ENCODE peak calls at places on chromosomes 3 and 15, in eight cellular contexts. M, U, E, Q, K, W, B and R are unnamed samples.

GRCh38 chr3:177039875-177040274 is 157.4 kb downstream of the TBL1XR1 start:
- DNase-seq in M (no peak), K (no peak), U (no peak), Q (no peak), W (peak; percentile 57), B (no peak), E (no peak), R (no peak)

GRCh38 chr3:137191133-137191923 is 233.5 kb downstream of the IL20RB start:
- DNase-seq in Q (no peak), E (no peak), K (no peak), U (no peak), M (no peak), B (no peak), W (no peak), R (no peak)

GRCh38 chr3:122366379-122366749 is 16.7 kb downstream of the MIX23 start:
- DNase-seq in Q (no peak), E (no peak), B (no peak), W (no peak), U (no peak), K (no peak), M (no peak), R (no peak)

GRCh38 chr15:89492111-89492641 is 4.2 kb downstream of the RHCG start:
- DNase-seq in M (no peak), Q (peak; percentile 73), K (no peak), E (peak; percentile 73), U (no peak), B (peak; percentile 65), W (no peak), R (no peak)

GRCh38 chr3:179418610-179419009 is 32.7 kb downstream of the GNB4 start:
- DNase-seq in U (no peak), E (no peak), K (no peak), W (no peak), M (no peak), B (no peak), Q (no peak), R (no peak)

GRCh38 chr3:97579365-97579764 is 185.2 kb upstream of the ARL6 start:
- DNase-seq in Q (no peak), W (no peak), U (no peak), E (no peak), M (no peak), B (no peak), K (no peak), R (no peak)

GRCh38 chr3:31105438-31106077 is 211.1 kb upstream of the GADL1 start:
- DNase-seq in M (no peak), B (no peak), E (no peak), W (no peak), K (no peak), U (no peak), Q (no peak), R (no peak)

GRCh38 chr15:52642386-52643361 is 36.5 kb downstream of the ATOSA start:
- DNase-seq in Q (no peak), W (peak; percentile 29), B (no peak), K (no peak), U (no peak), E (no peak), M (no peak), R (no peak)

GRCh38 chr3:193828477-193828876 is 235.5 kb downstream of the OPA1 start:
- DNase-seq in K (no peak), W (no peak), U (no peak), M (no peak), E (no peak), B (no peak), Q (no peak), R (no peak)

GRCh38 chr15:38588672-38589071 is 24.1 kb upstream of the RASGRP1 start:
- DNase-seq in Q (no peak), W (no peak), U (no peak), B (no peak), E (no peak), K (no peak), M (no peak), R (no peak)

GRCh38 chr3:45123030-45123429 is 23.1 kb downstream of the CDCP1 start:
- DNase-seq in W (no peak), K (no peak), U (no peak), E (no peak), B (no peak), M (no peak), Q (no peak), R (peak; percentile 32)

GRCh38 chr15:31214864-31215489 is 111.7 kb upstream of the KLF13 start:
- DNase-seq in E (no peak), Q (no peak), B (no peak), U (peak; percentile 86), M (peak; percentile 77), W (no peak), K (peak; percentile 50), R (no peak)

GRCh38 chr3:196640501-196640968 is 1.0 kb downstream of the NRROS start:
- DNase-seq in B (no peak), U (no peak), Q (no peak), K (no peak), E (no peak), W (peak; percentile 18), M (no peak), R (no peak)

GRCh38 chr15:39360417-39360816 is 220.5 kb upstream of the THBS1 start:
- DNase-seq in Q (no peak), W (no peak), U (no peak), M (no peak), B (no peak), E (no peak), K (no peak), R (no peak)

DNA sequence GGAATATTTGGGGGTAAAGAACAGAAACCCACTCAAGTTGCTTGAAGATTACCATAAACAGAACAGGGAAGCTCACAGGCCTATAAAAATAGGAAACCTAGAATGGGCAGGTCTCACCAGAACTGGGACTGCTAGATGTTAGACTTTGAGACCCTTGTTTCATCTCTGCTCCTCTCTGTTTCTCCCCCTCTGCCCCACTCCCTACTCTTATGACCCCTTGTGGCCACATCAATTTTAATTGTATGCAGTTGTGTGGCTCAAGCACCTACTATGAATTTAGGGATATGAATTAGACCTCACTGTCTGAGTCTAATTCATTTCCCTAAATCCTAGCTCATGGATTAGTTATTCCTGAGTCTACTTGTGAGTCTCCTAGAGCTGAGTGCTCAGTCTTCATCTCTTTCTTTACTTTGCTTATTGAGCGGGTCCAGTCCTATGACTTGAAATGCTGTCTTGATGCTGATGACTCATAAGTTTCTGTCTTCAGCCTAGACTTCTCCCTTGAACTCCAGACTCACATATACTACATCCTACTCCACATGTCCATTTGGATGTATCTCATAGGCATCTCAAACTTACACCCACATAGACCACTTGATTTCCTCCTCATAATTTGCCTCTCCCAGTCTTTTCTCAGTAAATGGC is 78.7 kb downstream of the ITPR1 start:
- DNase-seq in W (no peak), K (no peak), B (no peak), E (no peak), M (no peak), Q (peak; percentile 32), U (no peak), R (no peak)
- TF ChIP-seq CTCF in W (no peak), K (no peak), B (no peak), E (peak; percentile 31), M (no peak), Q (peak; percentile 51), U (no peak), R (no peak)

GRCh38 chr15:66743204-66743603 is 41.2 kb downstream of the SMAD6 start:
- DNase-seq in K (no peak), W (no peak), U (peak; percentile 10), E (no peak), M (no peak), B (no peak), Q (no peak), R (no peak)

GRCh38 chr15:66745530-66746230 is 43.6 kb downstream of the SMAD6 start:
- DNase-seq in M (no peak), Q (no peak), B (no peak), W (no peak), E (no peak), U (peak; percentile 21), K (no peak), R (no peak)

GRCh38 chr15:66743703-66744536 is 41.9 kb downstream of the SMAD6 start:
- DNase-seq in W (no peak), B (no peak), U (peak; percentile 31), M (no peak), K (no peak), E (no peak), Q (no peak), R (no peak)

GRCh38 chr15:66746231-66746605 is 44.2 kb downstream of the SMAD6 start:
- DNase-seq in B (no peak), W (no peak), M (no peak), K (no peak), E (no peak), U (peak; percentile 24), Q (no peak), R (no peak)

GRCh38 chr15:66744610-66745279 is 42.7 kb downstream of the SMAD6 start:
- DNase-seq in M (no peak), Q (no peak), U (peak; percentile 25), E (no peak), W (no peak), B (no peak), K (no peak), R (no peak)
- TF ChIP-seq CTCF in M (no peak), Q (no peak), U (no peak), E (no peak), W (no peak), B (no peak), K (no peak), R (no peak)

DNA sequence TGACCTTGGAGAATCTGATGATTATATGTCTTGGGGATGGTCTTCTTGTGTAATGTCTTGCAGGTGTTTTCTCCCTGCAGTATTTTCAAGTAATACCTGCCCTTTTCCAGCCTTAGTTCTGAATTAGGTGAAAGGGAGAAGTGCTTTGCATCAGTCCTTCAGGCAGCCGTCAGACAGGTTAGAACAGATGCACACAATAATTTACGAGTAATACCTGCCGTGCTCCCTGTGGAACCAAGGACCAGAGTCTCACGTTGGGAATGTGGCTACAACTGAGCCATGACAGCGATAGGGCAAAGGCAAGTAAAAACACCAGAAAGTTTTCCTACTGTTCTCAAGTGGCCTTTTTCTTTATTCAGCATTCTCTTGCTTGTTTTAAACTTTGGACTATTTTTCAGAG is 69.1 kb downstream of the CHCHD6 start:
- DNase-seq in Q (no peak), M (no peak), U (no peak), E (no peak), K (no peak), B (no peak), W (no peak), R (no peak)
- TF ChIP-seq CTCF in Q (no peak), M (no peak), U (no peak), E (no peak), K (no peak), B (no peak), W (no peak), R (no peak)

GRCh38 chr15:76931397-76932089 is at the start of gene RCN2:
- DNase-seq in B (peak; percentile 94), Q (peak; percentile 98), M (peak; percentile 93), W (peak; percentile 96), K (peak; percentile 95), E (peak; percentile 97), U (peak; percentile 97), R (peak; percentile 97)
- TF ChIP-seq CTCF in B (no peak), Q (no peak), M (no peak), W (no peak), K (no peak), E (no peak), U (no peak), R (no peak)

GRCh38 chr3:66272016-66272415 is 51.2 kb downstream of the SLC25A26 start:
- DNase-seq in U (no peak), Q (no peak), E (no peak), M (no peak), W (no peak), K (no peak), B (no peak), R (no peak)
- TF ChIP-seq CTCF in U (no peak), Q (no peak), E (no peak), M (no peak), W (no peak), K (no peak), B (no peak), R (no peak)